ENCODE peak calls at places on chromosomes 1 and 21, in five cellular contexts. E, Z, C, B and M are unnamed samples.

GRCh38 chr21:35775778-35776515 is 284.4 kb downstream of the SETD4 start:
- DNase-seq in Z (no peak), C (no peak), E (no peak), B (no peak), M (no peak)

GRCh38 chr1:77874804-77875445 is 13.5 kb upstream of the NEXN start:
- DNase-seq in C (peak), B (no peak), E (no peak), Z (no peak), M (no peak)

GRCh38 chr1:92485374-92486250 is 1.1 kb downstream of the GFI1 start:
- DNase-seq in E (peak), Z (no peak), C (no peak), B (no peak), M (no peak)

GRCh38 chr1:244322791-244323521 is 128.8 kb downstream of the ADSS2 start:
- DNase-seq in Z (peak), E (no peak), C (peak), B (no peak), M (peak)

GRCh38 chr1:91537281-91538069 is 36.8 kb downstream of the CDC7 start:
- DNase-seq in Z (peak), C (peak), B (no peak), E (no peak), M (no peak)

GRCh38 chr1:178541829-178542553 is 29.1 kb downstream of the TEX35 start:
- DNase-seq in B (peak), C (no peak), Z (no peak), E (peak), M (no peak)

GRCh38 chr21:15121097-15121654 is 56.4 kb upstream of the NRIP1 start:
- DNase-seq in B (no peak), C (no peak), Z (no peak), E (no peak), M (no peak)

GRCh38 chr1:109770331-109771095 is 6.8 kb upstream of the EPS8L3 start:
- DNase-seq in Z (no peak), E (no peak), C (no peak), B (peak), M (no peak)

GRCh38 chr1:89724369-89725015 is 91.6 kb downstream of the LRRC8C start:
- DNase-seq in C (peak), E (no peak), B (no peak), Z (no peak), M (no peak)

GRCh38 chr1:67457247-67457646 is 27.0 kb upstream of the SERBP1 start:
- DNase-seq in E (no peak), Z (no peak), B (no peak), C (no peak), M (no peak)

GRCh38 chr1:15153842-15154479 is 414 bp downstream of the TMEM51 start:
- DNase-seq in B (peak), C (no peak), E (no peak), Z (no peak), M (no peak)

GRCh38 chr1:47459263-47459788 is 21.5 kb downstream of the FOXD2 start:
- DNase-seq in C (no peak), Z (no peak), B (no peak), E (no peak), M (no peak)

GRCh38 chr21:8993284-8993942 is 1528.0 kb upstream of the TPTE start:
- DNase-seq in E (no peak), C (no peak), Z (no peak), B (no peak), M (no peak)

GRCh38 chr21:36721817-36722216 is 22.9 kb downstream of the SIM2 start:
- DNase-seq in B (no peak), C (no peak), Z (no peak), E (no peak), M (no peak)

GRCh38 chr1:5448486-5448885 is 543.7 kb downstream of the NPHP4 start:
- DNase-seq in C (no peak), E (peak), Z (no peak), B (no peak), M (no peak)

GRCh38 chr1:167671727-167672511 is 41.9 kb downstream of the RCSD1 start:
- DNase-seq in C (no peak), B (no peak), Z (no peak), E (no peak), M (no peak)

GRCh38 chr1:24972257-24973242 is 42.5 kb upstream of the RUNX3 start:
- DNase-seq in B (no peak), Z (no peak), E (no peak), C (no peak), M (no peak)

GRCh38 chr1:89065077-89065868 is at the start of gene GBP1:
- DNase-seq in E (no peak), B (no peak), Z (peak), C (peak), M (peak)

DNA sequence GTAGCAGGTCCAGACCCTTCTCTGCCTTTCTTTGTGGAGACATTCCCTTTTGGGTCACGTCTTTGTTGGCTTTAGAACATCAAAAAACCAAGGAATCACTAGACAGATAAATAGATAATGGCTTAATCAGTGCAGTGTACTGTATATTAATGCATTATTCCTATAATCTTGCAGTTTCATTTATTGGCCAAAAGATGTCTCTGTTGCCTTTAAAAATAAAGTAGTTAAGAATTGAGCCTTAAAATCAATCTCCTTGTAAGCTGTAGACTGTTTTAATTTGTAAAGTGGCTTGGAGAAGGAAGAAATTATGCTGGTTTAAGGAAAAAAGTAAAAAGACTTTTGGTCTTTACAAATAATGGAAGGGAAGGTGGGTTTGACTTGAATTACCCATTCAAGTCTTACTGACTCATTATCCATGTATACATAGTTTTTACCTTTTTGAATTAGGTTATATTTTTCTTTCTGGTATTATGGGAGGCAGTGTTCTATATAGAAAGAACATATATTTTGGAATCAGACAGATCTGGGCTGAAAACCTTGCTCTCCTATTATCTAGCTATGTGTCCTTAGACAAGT is 84.6 kb downstream of the VPS13D start:
- DNase-seq in B (no peak), Z (no peak), C (no peak), E (no peak), M (no peak)
- TF ChIP-seq CTCF in B (peak), Z (no peak), C (no peak), E (peak), M (peak)

DNA sequence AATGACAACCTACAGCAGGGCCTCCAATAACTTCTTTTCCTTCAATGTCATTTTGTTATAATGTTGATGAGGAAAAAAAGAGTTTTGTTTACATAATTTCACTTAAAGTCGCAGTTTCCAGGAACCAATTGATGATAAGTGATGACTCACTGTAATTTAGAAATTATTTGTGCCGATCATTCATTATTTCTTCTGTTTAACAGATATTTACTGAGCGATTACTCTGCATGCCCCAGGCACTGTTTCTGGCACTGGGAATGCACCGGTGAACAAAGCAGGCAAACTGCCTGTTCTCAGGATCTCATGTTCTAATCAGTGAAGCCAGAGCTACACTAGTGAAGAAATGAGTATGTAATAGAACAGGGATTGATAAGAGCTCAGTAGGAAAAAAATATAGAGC is 403.4 kb downstream of the NTNG1 start:
- DNase-seq in B (no peak), E (no peak), C (no peak), Z (no peak), M (no peak)
- TF ChIP-seq CTCF in B (no peak), E (no peak), C (no peak), Z (no peak), M (no peak)

DNA sequence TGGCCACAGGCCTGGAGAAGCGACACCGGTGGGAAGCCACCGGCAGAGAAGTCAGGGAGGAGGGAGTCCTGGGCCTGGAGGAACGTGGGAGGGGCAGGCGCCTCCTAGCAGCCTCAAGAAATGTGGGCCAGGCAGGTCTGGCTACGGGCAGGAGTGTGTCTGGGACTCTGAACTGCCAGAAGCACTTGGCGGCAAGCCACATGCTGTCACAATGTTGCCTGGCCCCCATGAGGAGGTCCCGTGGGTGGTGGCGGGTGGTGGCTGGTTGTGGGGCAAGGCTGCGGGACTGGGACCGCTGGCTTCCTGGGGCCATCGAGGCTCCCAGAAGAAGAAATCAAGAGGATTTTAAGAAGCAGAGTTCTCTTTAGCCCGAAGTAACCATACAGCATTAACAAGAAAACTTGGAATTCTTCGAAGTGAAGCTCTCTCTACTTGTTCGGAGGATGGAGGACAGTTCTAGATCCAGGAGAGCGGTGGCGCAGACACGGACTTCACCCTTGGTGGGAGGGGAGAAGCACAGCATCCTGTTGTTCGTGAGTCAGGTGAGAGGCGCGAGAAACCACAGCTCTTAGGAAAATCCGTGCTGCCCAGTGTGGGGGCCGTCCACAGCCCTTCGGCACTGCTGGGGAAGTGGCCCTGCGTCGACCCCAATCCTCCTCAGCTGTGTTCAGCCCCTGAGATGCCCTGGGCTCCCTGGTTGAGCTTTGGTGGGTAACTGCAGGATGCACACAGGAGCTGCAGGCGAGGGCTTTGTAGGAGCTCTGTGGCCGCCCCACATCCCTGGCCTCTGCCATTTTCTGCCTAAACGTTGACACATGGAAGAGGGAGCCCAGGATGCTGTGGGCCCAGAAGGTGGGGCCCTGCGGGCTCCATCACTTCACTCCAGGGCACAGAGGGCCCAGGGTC is 12.4 kb downstream of the SKI start:
- DNase-seq in C (no peak), B (peak), E (no peak), Z (no peak), M (no peak)
- TF ChIP-seq CTCF in C (no peak), B (no peak), E (no peak), Z (no peak), M (no peak)

GRCh38 chr1:158607296-158607695 is 2.2 kb downstream of the OR10Z1 start:
- DNase-seq in E (no peak), Z (no peak), B (no peak), C (no peak), M (no peak)
- TF ChIP-seq CTCF in E (no peak), Z (no peak), B (no peak), C (no peak), M (no peak)